ENCODE peak calls at places on chromosomes 2 and 18, in four cellular contexts. One of them, this sample, is unnamed. For H3K4me1 and H3K79me2, the result is how much of the 10 kb centered on the place peaks cover.

GRCh38 chr2:233418761-233419625 is 64.7 kb downstream of the DGKD start:
- DNase-seq in fibroblast of lung: peak
- DNase-seq in neural progenitor cell: no peak
- DNase-seq in astrocyte: peak
- DNase-seq in this sample: no peak

GRCh38 chr2:102226612-102227351 is 40.0 kb downstream of the IL1RL2 start:
- DNase-seq in neural progenitor cell: peak
- DNase-seq in astrocyte: no peak
- DNase-seq in fibroblast of lung: no peak
- DNase-seq in this sample: no peak

GRCh38 chr2:209563453-209563852 is 139.6 kb downstream of the MAP2 start:
- DNase-seq in neural progenitor cell: no peak
- DNase-seq in astrocyte: no peak
- DNase-seq in fibroblast of lung: no peak
- DNase-seq in this sample: no peak

GRCh38 chr2:46719499-46719898 is 196.1 kb downstream of the MCFD2 start:
- DNase-seq in neural progenitor cell: no peak
- DNase-seq in astrocyte: peak
- DNase-seq in fibroblast of lung: peak
- DNase-seq in this sample: peak

GRCh38 chr18:42184685-42185477 is 229.8 kb downstream of the PIK3C3 start:
- DNase-seq in fibroblast of lung: no peak
- DNase-seq in astrocyte: no peak
- DNase-seq in neural progenitor cell: no peak
- DNase-seq in this sample: no peak

GRCh38 chr2:951224-952006 is 766 bp downstream of the SNTG2 start:
- DNase-seq in neural progenitor cell: peak
- DNase-seq in fibroblast of lung: no peak
- DNase-seq in astrocyte: no peak
- DNase-seq in this sample: peak

GRCh38 chr2:120175000-120175581 is 48.1 kb downstream of the TMEM185B start:
- DNase-seq in fibroblast of lung: peak
- DNase-seq in neural progenitor cell: peak
- DNase-seq in astrocyte: peak
- DNase-seq in this sample: peak

GRCh38 chr18:2512059-2512458 is 59.2 kb downstream of the METTL4 start:
- DNase-seq in fibroblast of lung: no peak
- DNase-seq in neural progenitor cell: no peak
- DNase-seq in astrocyte: no peak
- DNase-seq in this sample: no peak

GRCh38 chr2:7758065-7758759 is 841.0 kb downstream of the RNF144A start:
- DNase-seq in fibroblast of lung: peak
- DNase-seq in astrocyte: peak
- DNase-seq in neural progenitor cell: no peak
- DNase-seq in this sample: no peak

DNA sequence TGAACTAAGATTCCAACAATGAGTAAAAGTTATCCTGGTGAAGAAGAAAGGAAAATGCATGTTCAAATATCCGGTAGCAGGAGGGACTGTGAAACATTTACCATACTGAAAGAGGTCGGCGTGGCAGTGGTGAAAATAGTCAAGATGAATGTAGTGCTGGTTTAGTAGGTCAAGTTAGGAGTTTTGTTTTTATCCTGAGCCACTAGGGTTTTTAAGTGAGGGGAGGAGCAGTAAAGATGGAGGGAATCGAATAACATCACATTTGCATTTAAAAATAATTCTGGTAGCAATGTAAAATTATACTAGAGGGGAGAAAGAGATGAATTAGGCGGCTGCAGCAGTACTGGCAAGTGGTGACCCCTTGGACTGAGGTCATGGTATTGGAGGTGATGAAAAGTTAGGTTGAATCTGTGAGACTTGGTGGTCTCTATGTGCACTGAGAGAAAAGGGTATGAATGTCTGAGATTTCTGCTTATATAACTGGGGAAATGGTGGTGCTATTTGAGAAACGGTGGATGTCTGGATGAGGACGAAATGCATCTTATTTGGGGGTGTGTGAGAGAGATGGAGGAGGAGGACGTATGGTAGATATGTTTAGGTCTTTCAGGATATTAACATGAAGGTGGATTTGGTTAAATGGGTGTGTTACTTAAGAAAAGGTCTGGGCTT is 5.9 kb downstream of the VAPA start:
- DNase-seq in neural progenitor cell: no peak
- DNase-seq in astrocyte: no peak
- DNase-seq in fibroblast of lung: no peak
- DNase-seq in this sample: no peak
- H3K4me1 ChIP-seq in neural progenitor cell: under half
- H3K4me1 ChIP-seq in astrocyte: under half
- H3K4me1 ChIP-seq in fibroblast of lung: under half
- H3K4me1 ChIP-seq in this sample: half or more

DNA sequence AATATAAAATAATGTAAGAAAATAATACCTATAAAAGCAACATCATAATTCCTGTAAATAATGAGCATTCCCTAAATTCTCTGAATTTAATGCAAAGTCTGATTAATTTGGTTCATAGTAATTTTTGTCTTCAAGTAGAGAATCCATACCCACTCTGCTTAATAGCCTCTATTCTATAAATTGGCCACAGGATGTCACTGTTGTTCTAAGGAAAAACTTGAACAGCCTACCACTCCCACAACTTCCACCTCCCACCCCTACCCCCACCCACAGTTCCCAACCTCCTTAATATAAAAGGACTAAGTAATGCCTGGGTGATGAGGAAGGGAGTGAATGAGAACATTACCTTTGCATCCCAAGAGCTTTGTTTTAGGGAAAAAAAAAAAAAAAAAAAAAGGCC is 27.2 kb upstream of the BBS5 start:
- DNase-seq in neural progenitor cell: peak
- DNase-seq in astrocyte: peak
- DNase-seq in fibroblast of lung: peak
- DNase-seq in this sample: no peak
- TF ChIP-seq CTCF in neural progenitor cell: peak
- TF ChIP-seq CTCF in astrocyte: peak
- TF ChIP-seq CTCF in fibroblast of lung: peak
- TF ChIP-seq CTCF in this sample: peak

DNA sequence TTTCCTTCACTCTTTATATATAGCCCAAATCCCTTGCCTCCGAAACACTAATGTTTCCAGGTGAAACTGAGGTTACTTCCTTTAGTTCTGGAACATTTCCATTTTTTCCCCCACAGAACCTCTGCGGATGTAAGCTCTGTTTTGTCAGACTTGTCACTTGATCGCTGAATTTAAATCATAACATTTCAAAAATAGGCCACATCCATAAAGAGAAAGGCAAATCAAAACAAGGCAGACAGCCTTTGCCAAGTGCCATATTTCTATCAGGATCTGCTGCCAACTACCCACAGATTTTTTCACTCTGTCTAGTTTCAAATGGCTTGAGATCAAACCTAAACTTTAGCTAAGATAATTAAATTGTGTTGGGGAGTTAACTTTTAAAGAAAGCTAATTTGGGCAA is 115.0 kb downstream of the ANKRD44 start:
- DNase-seq in fibroblast of lung: no peak
- DNase-seq in astrocyte: no peak
- DNase-seq in neural progenitor cell: no peak
- DNase-seq in this sample: no peak
- H3K79me2 ChIP-seq in fibroblast of lung: under half
- H3K79me2 ChIP-seq in astrocyte: under half
- H3K79me2 ChIP-seq in neural progenitor cell: under half
- H3K79me2 ChIP-seq in this sample: under half

GRCh38 chr2:231686192-231687100 is 21.9 kb upstream of the PTMA start:
- DNase-seq in fibroblast of lung: no peak
- DNase-seq in neural progenitor cell: peak
- DNase-seq in astrocyte: no peak
- DNase-seq in this sample: no peak
- H3K4me1 ChIP-seq in fibroblast of lung: under half
- H3K4me1 ChIP-seq in neural progenitor cell: under half
- H3K4me1 ChIP-seq in astrocyte: under half
- H3K4me1 ChIP-seq in this sample: under half

GRCh38 chr2:64857581-64858471 is 131.4 kb upstream of the SLC1A4 start:
- DNase-seq in neural progenitor cell: peak
- DNase-seq in fibroblast of lung: peak
- DNase-seq in astrocyte: peak
- DNase-seq in this sample: no peak
- TF ChIP-seq CTCF in neural progenitor cell: no peak
- TF ChIP-seq CTCF in fibroblast of lung: no peak
- TF ChIP-seq CTCF in astrocyte: no peak
- TF ChIP-seq CTCF in this sample: no peak

DNA sequence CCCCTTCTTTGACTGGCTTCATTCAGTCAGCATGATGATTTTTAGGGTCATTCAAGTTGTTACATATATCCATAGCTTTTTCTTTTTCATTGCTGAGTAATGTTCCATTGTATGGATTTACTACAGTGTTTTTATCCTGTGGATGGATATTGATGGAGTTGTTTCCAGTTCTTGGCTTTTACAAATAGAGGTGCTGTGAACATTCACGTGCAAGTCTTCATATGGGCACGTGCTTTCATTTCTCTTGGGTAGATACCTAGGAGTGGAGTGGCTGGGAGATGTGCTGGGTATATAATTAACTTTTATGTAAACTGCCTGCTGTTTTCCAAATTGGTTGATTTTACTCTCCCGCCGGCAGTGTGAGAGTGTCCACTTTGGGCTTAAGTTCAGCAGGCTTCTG is 16.5 kb downstream of the AGAP1 start:
- DNase-seq in neural progenitor cell: no peak
- DNase-seq in fibroblast of lung: no peak
- DNase-seq in astrocyte: no peak
- DNase-seq in this sample: no peak
- H3K79me2 ChIP-seq in neural progenitor cell: half or more
- H3K79me2 ChIP-seq in fibroblast of lung: under half
- H3K79me2 ChIP-seq in astrocyte: half or more
- H3K79me2 ChIP-seq in this sample: under half

GRCh38 chr2:231665208-231665921 is 43.0 kb upstream of the PTMA start:
- DNase-seq in astrocyte: no peak
- DNase-seq in neural progenitor cell: no peak
- DNase-seq in fibroblast of lung: no peak
- DNase-seq in this sample: no peak
- H3K4me1 ChIP-seq in astrocyte: under half
- H3K4me1 ChIP-seq in neural progenitor cell: under half
- H3K4me1 ChIP-seq in fibroblast of lung: under half
- H3K4me1 ChIP-seq in this sample: under half

GRCh38 chr2:152115952-152116351 is 17.1 kb upstream of the CACNB4 start:
- DNase-seq in astrocyte: no peak
- DNase-seq in neural progenitor cell: no peak
- DNase-seq in fibroblast of lung: no peak
- DNase-seq in this sample: no peak
- TF ChIP-seq CTCF in astrocyte: no peak
- TF ChIP-seq CTCF in neural progenitor cell: peak
- TF ChIP-seq CTCF in fibroblast of lung: no peak
- TF ChIP-seq CTCF in this sample: no peak

This sample was measured in DND-41.